ENCODE peak calls at places on chromosome 3, in eight cellular contexts. B is EH, S is iPS-NIHi11, F is mammary epithelial cell, E is HT1080, N is foreskin keratinocyte, Y is activated T-cell treated with anti-CD3 and anti-CD28 coated beads for 1 hour, V is heart left ventricle. Z is an unnamed sample.

GRCh38 chr3:177427096-177427495 is 229.8 kb upstream of the TBL1XR1 start:
- DNase-seq in B (no peak), S (no peak), F (no peak), E (no peak), N (no peak), Y (no peak), V (no peak), Z (no peak)

GRCh38 chr3:94303897-94304296 is 241.0 kb downstream of the NSUN3 start:
- DNase-seq in B (no peak), S (no peak), F (no peak), E (no peak), N (no peak), Y (no peak), V (peak), Z (peak)

GRCh38 chr3:139301183-139301582 is 42.6 kb upstream of the MRPS22 start:
- DNase-seq in B (peak), S (no peak), F (no peak), E (peak), N (no peak), Y (no peak), V (no peak), Z (peak)

GRCh38 chr3:32451049-32451659 is 51.5 kb downstream of the CMTM6 start:
- DNase-seq in B (no peak), S (no peak), F (no peak), E (no peak), N (no peak), Y (no peak), V (no peak), Z (no peak)

GRCh38 chr3:23629181-23629893 is 176.4 kb upstream of the UBE2E1 start:
- DNase-seq in B (peak), S (no peak), F (peak), E (peak), N (peak), Y (no peak), V (no peak), Z (peak)

GRCh38 chr3:169479314-169479939 is 184.1 kb downstream of the MECOM start:
- DNase-seq in B (peak), S (no peak), F (no peak), E (no peak), N (no peak), Y (no peak), V (no peak), Z (no peak)

GRCh38 chr3:19455546-19455945 is 307.2 kb downstream of the KCNH8 start:
- DNase-seq in B (no peak), S (no peak), F (no peak), E (no peak), N (no peak), Y (no peak), V (no peak), Z (no peak)

GRCh38 chr3:46193436-46193835 is 14.7 kb downstream of the CCR1 start:
- DNase-seq in B (no peak), S (no peak), F (peak), E (no peak), N (no peak), Y (no peak), V (no peak), Z (peak)

GRCh38 chr3:11131371-11131770 is 22.9 kb upstream of the HRH1 start:
- DNase-seq in B (no peak), S (no peak), F (no peak), E (no peak), N (no peak), Y (no peak), V (no peak), Z (no peak)

GRCh38 chr3:164537485-164537884 is 540.8 kb downstream of the SI start:
- DNase-seq in B (no peak), S (no peak), F (no peak), E (no peak), N (no peak), Y (no peak), V (no peak), Z (no peak)

GRCh38 chr3:151726016-151726415 is 7.7 kb upstream of the AADACL2 start:
- DNase-seq in B (peak), S (no peak), F (no peak), E (no peak), N (no peak), Y (no peak), V (no peak), Z (peak)

GRCh38 chr3:34419801-34420200 is 621.4 kb downstream of the PDCD6IP start:
- DNase-seq in B (no peak), S (peak), F (no peak), E (peak), N (no peak), Y (no peak), V (no peak), Z (no peak)

GRCh38 chr3:25748189-25748588 is 35.1 kb downstream of the NGLY1 start:
- DNase-seq in B (no peak), S (no peak), F (no peak), E (no peak), N (no peak), Y (no peak), V (no peak), Z (no peak)

GRCh38 chr3:110754207-110754916 is 317.3 kb upstream of the NECTIN3 start:
- DNase-seq in B (no peak), S (no peak), F (no peak), E (no peak), N (no peak), Y (no peak), V (no peak), Z (no peak)

GRCh38 chr3:187025656-187026320 is 95.5 kb downstream of the ST6GAL1 start:
- DNase-seq in B (no peak), S (no peak), F (no peak), E (no peak), N (no peak), Y (no peak), V (no peak), Z (no peak)

GRCh38 chr3:37862712-37863551 is 1.3 kb downstream of the CTDSPL start:
- DNase-seq in B (peak), S (no peak), F (peak), E (peak), N (peak), Y (no peak), V (no peak), Z (no peak)

GRCh38 chr3:45507820-45508317 is 86.7 kb upstream of the LIMD1 start:
- DNase-seq in B (peak), S (peak), F (no peak), E (peak), N (no peak), Y (no peak), V (peak), Z (no peak)

GRCh38 chr3:36606871-36607765 is 157.2 kb downstream of the DCLK3 start:
- DNase-seq in B (no peak), S (no peak), F (no peak), E (no peak), N (no peak), Y (no peak), V (no peak), Z (no peak)

GRCh38 chr3:168159473-168159872 is 63.7 kb upstream of the GOLIM4 start:
- DNase-seq in B (no peak), S (no peak), F (no peak), E (no peak), N (no peak), Y (no peak), V (no peak), Z (no peak)

GRCh38 chr3:4828279-4829030 is 150.8 kb upstream of the BHLHE40 start:
- DNase-seq in B (peak), S (no peak), F (peak), E (no peak), N (no peak), Y (no peak), V (peak), Z (no peak)

GRCh38 chr3:50464578-50464977 is 38.9 kb downstream of the CACNA2D2 start:
- DNase-seq in B (no peak), S (no peak), F (no peak), E (no peak), N (no peak), Y (no peak), V (no peak), Z (no peak)

GRCh38 chr3:24263069-24263668 is 231.5 kb downstream of the THRB start:
- DNase-seq in B (no peak), S (no peak), F (no peak), E (no peak), N (no peak), Y (no peak), V (no peak), Z (no peak)

Z was measured in PC-3.